ENCODE peak calls at places on chromosomes 12 and 14, in eight cellular contexts. Y, I, Q, J, M, U, S and P are unnamed samples.

GRCh38 chr14:102625564-102626296 is 33.3 kb downstream of the RCOR1 start:
- DNase-seq in S (no peak), Q (no peak), U (no peak), I (no peak), Y (no peak), J (no peak), M (no peak), P (no peak)

GRCh38 chr14:23297878-23298277 is 4.8 kb downstream of the PPP1R3E start:
- DNase-seq in U (no peak), Q (no peak), Y (no peak), M (no peak), S (no peak), I (no peak), J (no peak), P (no peak)

GRCh38 chr12:69783365-69783764 is 41.7 kb upstream of the MYRFL start:
- DNase-seq in U (no peak), I (no peak), Q (no peak), Y (no peak), S (no peak), J (no peak), M (no peak), P (no peak)

GRCh38 chr12:12673296-12673695 is 22.7 kb downstream of the GPR19 start:
- DNase-seq in Q (no peak), Y (no peak), M (no peak), U (no peak), J (no peak), I (no peak), S (no peak), P (no peak)

GRCh38 chr14:68783408-68784297 is 9.2 kb downstream of the ZFP36L1 start:
- DNase-seq in Q (no peak), U (no peak), J (no peak), I (no peak), M (no peak), Y (no peak), S (no peak), P (no peak)

GRCh38 chr14:77007339-77007974 is 21.1 kb downstream of the IRF2BPL start:
- DNase-seq in M (no peak), Q (no peak), Y (no peak), J (no peak), S (no peak), I (no peak), U (no peak), P (no peak)

GRCh38 chr14:49881296-49882006 is 11.4 kb upstream of the ARF6 start:
- DNase-seq in I (no peak), J (no peak), U (no peak), Y (no peak), S (no peak), Q (no peak), M (no peak), P (no peak)

GRCh38 chr14:101708853-101709532 is 52.5 kb upstream of the PPP2R5C start:
- DNase-seq in Y (no peak), Q (no peak), U (no peak), M (no peak), S (no peak), I (no peak), J (no peak), P (no peak)

GRCh38 chr12:19575307-19576243 is 136.3 kb downstream of the AEBP2 start:
- DNase-seq in I (no peak), S (peak), J (peak), U (no peak), Q (no peak), M (peak), Y (no peak), P (peak)

GRCh38 chr14:102645746-102646440 is 53.4 kb downstream of the RCOR1 start:
- DNase-seq in M (no peak), S (no peak), Q (no peak), J (no peak), I (no peak), Y (no peak), U (no peak), P (no peak)

GRCh38 chr12:94590428-94590827 is 59.9 kb downstream of the TMCC3 start:
- DNase-seq in S (no peak), Q (no peak), U (no peak), Y (no peak), M (no peak), J (no peak), I (no peak), P (no peak)

GRCh38 chr12:120218680-120219606 is 18.0 kb upstream of the RPLP0 start:
- DNase-seq in J (no peak), I (no peak), Y (no peak), U (no peak), M (no peak), Q (no peak), S (no peak), P (no peak)

GRCh38 chr12:49094104-49094948 is at the start of gene DHH:
- DNase-seq in I (no peak), S (no peak), M (peak), Q (peak), Y (no peak), J (no peak), U (no peak), P (no peak)

GRCh38 chr14:51490205-51490604 is 161.5 kb upstream of the FRMD6 start:
- DNase-seq in J (no peak), S (peak), U (no peak), M (no peak), Q (no peak), I (no peak), Y (no peak), P (peak)

GRCh38 chr14:46490150-46490769 is 161.3 kb downstream of the RPL10L start:
- DNase-seq in Q (no peak), I (no peak), Y (no peak), J (no peak), M (peak), S (no peak), U (no peak), P (no peak)

GRCh38 chr12:13074396-13075113 is 28.9 kb downstream of the GSG1 start:
- DNase-seq in J (no peak), Y (no peak), U (no peak), I (no peak), S (no peak), M (no peak), Q (no peak), P (no peak)

GRCh38 chr12:105170139-105170538 is 62.6 kb downstream of the WASHC4 start:
- DNase-seq in M (no peak), S (no peak), J (no peak), I (no peak), Y (no peak), Q (no peak), U (no peak), P (no peak)

GRCh38 chr12:101642115-101643067 is 47.6 kb downstream of the MYBPC1 start:
- DNase-seq in S (no peak), Q (peak), I (no peak), M (no peak), Y (no peak), U (no peak), J (no peak), P (no peak)

GRCh38 chr14:96065661-96066459 is 26.7 kb downstream of the C14orf132 start:
- DNase-seq in Q (peak), I (no peak), M (no peak), U (no peak), Y (no peak), S (no peak), J (no peak), P (no peak)

GRCh38 chr12:103868215-103868614 is 27.2 kb upstream of the NT5DC3 start:
- DNase-seq in I (no peak), S (no peak), M (no peak), U (no peak), Y (no peak), J (no peak), Q (no peak), P (no peak)

GRCh38 chr14:35320472-35320871 is 28.3 kb downstream of the PSMA6 start:
- DNase-seq in M (no peak), S (no peak), I (no peak), Y (no peak), Q (no peak), J (no peak), U (no peak), P (no peak)

GRCh38 chr12:30437616-30438015 is 258.1 kb downstream of the IPO8 start:
- DNase-seq in Y (no peak), Q (no peak), I (no peak), J (no peak), U (no peak), S (no peak), M (no peak), P (no peak)

GRCh38 chr14:70708717-70709570 is 67.2 kb downstream of the TTC9 start:
- DNase-seq in I (no peak), Q (no peak), Y (no peak), J (peak), M (peak), U (no peak), S (no peak), P (no peak)